ENCODE peak calls at places on chromosomes 6 and 20, in five cellular contexts. One of them, this sample, is unnamed.

GRCh38 chr6:170137176-170137891 is 153.5 kb downstream of the DLL1 start:
- DNase-seq in GM12878: no peak
- DNase-seq in transverse colon: peak; percentile 23
- DNase-seq in stomach: peak; percentile 25
- DNase-seq in endothelial cell of umbilical vein: no peak
- DNase-seq in this sample: peak; percentile 80

GRCh38 chr20:14622796-14623195 is 285.4 kb upstream of the FLRT3 start:
- DNase-seq in GM12878: no peak
- DNase-seq in transverse colon: no peak
- DNase-seq in stomach: peak; percentile 32
- DNase-seq in endothelial cell of umbilical vein: no peak
- DNase-seq in this sample: no peak

GRCh38 chr6:149094934-149095341 is 222.6 kb upstream of the TAB2 start:
- DNase-seq in GM12878: no peak
- DNase-seq in transverse colon: no peak
- DNase-seq in stomach: no peak
- DNase-seq in endothelial cell of umbilical vein: no peak
- DNase-seq in this sample: no peak

GRCh38 chr6:30763618-30764489 is 19.5 kb upstream of the IER3 start:
- DNase-seq in GM12878: peak; percentile 66
- DNase-seq in transverse colon: no peak
- DNase-seq in stomach: no peak
- DNase-seq in endothelial cell of umbilical vein: peak; percentile 97
- DNase-seq in this sample: no peak

GRCh38 chr6:118931436-118931835 is 3.5 kb downstream of the MCM9 start:
- DNase-seq in GM12878: no peak
- DNase-seq in transverse colon: no peak
- DNase-seq in stomach: no peak
- DNase-seq in endothelial cell of umbilical vein: no peak
- DNase-seq in this sample: no peak

GRCh38 chr6:13537527-13537897 is 36.9 kb upstream of the SIRT5 start:
- DNase-seq in GM12878: no peak
- DNase-seq in transverse colon: no peak
- DNase-seq in stomach: no peak
- DNase-seq in endothelial cell of umbilical vein: peak; percentile 64
- DNase-seq in this sample: no peak

GRCh38 chr20:50762045-50762422 is 30.7 kb downstream of the PARD6B start:
- DNase-seq in GM12878: no peak
- DNase-seq in transverse colon: no peak
- DNase-seq in stomach: no peak
- DNase-seq in endothelial cell of umbilical vein: no peak
- DNase-seq in this sample: no peak

GRCh38 chr6:136656121-136656520 is 105.9 kb upstream of the MAP7 start:
- DNase-seq in GM12878: no peak
- DNase-seq in transverse colon: no peak
- DNase-seq in stomach: no peak
- DNase-seq in endothelial cell of umbilical vein: no peak
- DNase-seq in this sample: no peak

GRCh38 chr6:121901432-121901831 is 466.0 kb downstream of the GJA1 start:
- DNase-seq in GM12878: no peak
- DNase-seq in transverse colon: no peak
- DNase-seq in stomach: no peak
- DNase-seq in endothelial cell of umbilical vein: no peak
- DNase-seq in this sample: no peak

GRCh38 chr6:154508573-154509375 is 1.7 kb downstream of the CNKSR3 start:
- DNase-seq in GM12878: no peak
- DNase-seq in transverse colon: peak; percentile 57
- DNase-seq in stomach: no peak
- DNase-seq in endothelial cell of umbilical vein: peak; percentile 44
- DNase-seq in this sample: no peak

GRCh38 chr6:154512214-154512613 is 1.7 kb upstream of the CNKSR3 start:
- DNase-seq in GM12878: no peak
- DNase-seq in transverse colon: no peak
- DNase-seq in stomach: no peak
- DNase-seq in endothelial cell of umbilical vein: no peak
- DNase-seq in this sample: no peak

GRCh38 chr6:154511735-154512097 is 1.2 kb upstream of the CNKSR3 start:
- DNase-seq in GM12878: no peak
- DNase-seq in transverse colon: no peak
- DNase-seq in stomach: no peak
- DNase-seq in endothelial cell of umbilical vein: no peak
- DNase-seq in this sample: no peak

GRCh38 chr6:154509421-154510143 is 903 bp downstream of the CNKSR3 start:
- DNase-seq in GM12878: no peak
- DNase-seq in transverse colon: peak; percentile 34
- DNase-seq in stomach: peak; percentile 37
- DNase-seq in endothelial cell of umbilical vein: peak; percentile 35
- DNase-seq in this sample: peak; percentile 23

GRCh38 chr6:154510144-154510905 is at the start of gene CNKSR3:
- DNase-seq in GM12878: no peak
- DNase-seq in transverse colon: peak; percentile 81
- DNase-seq in stomach: peak; percentile 93
- DNase-seq in endothelial cell of umbilical vein: peak; percentile 96
- DNase-seq in this sample: peak; percentile 87
- TF ChIP-seq POLR2A in GM12878: no peak
- TF ChIP-seq POLR2A in transverse colon: peak; percentile 77
- TF ChIP-seq POLR2A in stomach: peak; percentile 57
- TF ChIP-seq POLR2A in endothelial cell of umbilical vein: no peak
- TF ChIP-seq POLR2A in this sample: peak; percentile 85

DNA sequence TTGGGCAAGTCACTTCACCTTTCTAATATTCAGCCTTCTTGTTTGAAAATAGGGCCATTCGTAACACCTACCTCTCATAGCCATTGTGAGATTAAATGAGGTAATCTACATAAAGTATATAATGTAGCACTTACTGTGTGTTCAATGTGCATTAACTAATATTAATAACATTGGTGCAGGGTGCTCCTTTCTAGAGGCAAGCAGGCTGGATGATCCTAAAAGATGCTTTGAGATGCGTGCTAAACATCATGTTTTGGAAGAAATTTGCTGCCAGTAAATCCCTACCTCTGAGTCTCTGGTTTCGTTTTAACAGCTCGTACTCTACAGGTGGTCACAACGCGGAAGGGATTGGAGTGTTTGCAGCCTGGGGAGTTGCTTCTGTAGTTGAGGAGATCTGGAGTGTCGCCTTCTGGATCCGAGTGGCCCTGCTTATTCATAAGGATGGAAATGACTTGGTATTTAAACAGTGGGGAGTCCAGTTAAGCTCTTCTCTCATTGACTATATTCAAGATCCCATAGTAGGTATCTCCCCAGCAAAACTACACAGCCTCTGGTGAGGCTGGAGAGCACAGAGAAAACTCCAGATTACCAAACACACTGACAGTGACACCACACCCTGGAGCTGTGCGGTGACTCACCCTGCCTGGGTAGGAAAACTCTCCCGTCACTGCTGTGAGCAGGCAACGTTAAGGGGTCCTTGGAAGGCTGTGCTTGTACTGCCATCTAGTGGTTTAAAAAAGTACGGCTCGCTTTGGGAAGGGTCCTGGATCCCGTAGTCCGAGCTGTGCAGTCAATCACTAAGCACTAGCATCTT is 107.9 kb downstream of the MAP3K7 start:
- DNase-seq in GM12878: peak; percentile 41
- DNase-seq in transverse colon: peak; percentile 89
- DNase-seq in stomach: peak; percentile 84
- DNase-seq in endothelial cell of umbilical vein: peak; percentile 89
- DNase-seq in this sample: peak; percentile 83
- TF ChIP-seq POLR2A in GM12878: no peak
- TF ChIP-seq POLR2A in transverse colon: no peak
- TF ChIP-seq POLR2A in stomach: no peak
- TF ChIP-seq POLR2A in endothelial cell of umbilical vein: no peak
- TF ChIP-seq POLR2A in this sample: no peak

GRCh38 chr20:63163596-63164560 is 52.1 kb downstream of the YTHDF1 start:
- DNase-seq in GM12878: no peak
- DNase-seq in transverse colon: no peak
- DNase-seq in stomach: no peak
- DNase-seq in endothelial cell of umbilical vein: no peak
- DNase-seq in this sample: no peak
- TF ChIP-seq POLR2A in GM12878: no peak
- TF ChIP-seq POLR2A in transverse colon: no peak
- TF ChIP-seq POLR2A in stomach: no peak
- TF ChIP-seq POLR2A in endothelial cell of umbilical vein: no peak
- TF ChIP-seq POLR2A in this sample: no peak

DNA sequence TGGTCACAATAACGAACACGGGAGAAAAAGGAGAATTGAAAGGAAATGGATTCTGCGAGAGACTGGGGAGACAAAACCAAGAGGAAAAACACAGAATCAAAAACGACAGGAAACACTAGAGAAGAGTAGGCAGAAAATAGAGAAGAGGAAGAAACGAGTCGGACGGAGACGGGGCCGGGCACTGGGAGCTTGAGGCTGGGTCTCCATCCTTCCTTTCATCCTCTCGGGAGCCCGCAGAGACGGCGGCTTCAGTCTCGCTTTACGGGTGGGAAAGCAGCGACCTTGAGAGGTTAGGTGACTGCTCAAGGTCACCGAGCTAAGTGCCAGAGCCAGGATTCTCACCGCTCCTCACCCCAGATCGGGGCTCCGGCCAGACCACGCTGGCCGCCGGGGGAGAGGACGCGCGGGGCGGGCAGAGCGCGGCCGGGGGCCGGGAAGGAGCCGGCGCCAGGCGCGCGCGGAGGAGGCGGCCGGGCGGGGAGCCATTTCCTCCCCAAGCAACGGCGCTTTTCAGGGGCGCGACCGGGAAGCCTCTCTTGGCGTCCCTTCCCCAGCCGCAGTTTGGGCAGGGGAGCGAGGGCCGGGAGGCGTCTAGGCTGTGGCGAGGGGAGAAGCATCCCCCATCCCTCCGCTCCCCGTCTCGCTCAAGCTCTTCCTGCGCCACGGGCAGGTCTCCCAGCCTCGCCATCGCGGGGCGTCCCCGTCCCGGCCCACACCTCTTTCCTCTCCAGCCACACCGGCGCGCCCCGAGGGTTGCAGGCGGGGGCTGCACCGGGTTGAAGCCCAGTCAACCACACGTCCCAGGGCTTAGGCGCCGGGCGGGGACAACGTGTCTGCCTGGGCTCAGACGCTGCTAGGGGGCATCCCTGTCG is 24.0 kb upstream of the MAP3K7 start:
- DNase-seq in GM12878: no peak
- DNase-seq in transverse colon: no peak
- DNase-seq in stomach: no peak
- DNase-seq in endothelial cell of umbilical vein: peak; percentile 28
- DNase-seq in this sample: peak; percentile 76
- TF ChIP-seq POLR2A in GM12878: no peak
- TF ChIP-seq POLR2A in transverse colon: no peak
- TF ChIP-seq POLR2A in stomach: no peak
- TF ChIP-seq POLR2A in endothelial cell of umbilical vein: no peak
- TF ChIP-seq POLR2A in this sample: no peak

DNA sequence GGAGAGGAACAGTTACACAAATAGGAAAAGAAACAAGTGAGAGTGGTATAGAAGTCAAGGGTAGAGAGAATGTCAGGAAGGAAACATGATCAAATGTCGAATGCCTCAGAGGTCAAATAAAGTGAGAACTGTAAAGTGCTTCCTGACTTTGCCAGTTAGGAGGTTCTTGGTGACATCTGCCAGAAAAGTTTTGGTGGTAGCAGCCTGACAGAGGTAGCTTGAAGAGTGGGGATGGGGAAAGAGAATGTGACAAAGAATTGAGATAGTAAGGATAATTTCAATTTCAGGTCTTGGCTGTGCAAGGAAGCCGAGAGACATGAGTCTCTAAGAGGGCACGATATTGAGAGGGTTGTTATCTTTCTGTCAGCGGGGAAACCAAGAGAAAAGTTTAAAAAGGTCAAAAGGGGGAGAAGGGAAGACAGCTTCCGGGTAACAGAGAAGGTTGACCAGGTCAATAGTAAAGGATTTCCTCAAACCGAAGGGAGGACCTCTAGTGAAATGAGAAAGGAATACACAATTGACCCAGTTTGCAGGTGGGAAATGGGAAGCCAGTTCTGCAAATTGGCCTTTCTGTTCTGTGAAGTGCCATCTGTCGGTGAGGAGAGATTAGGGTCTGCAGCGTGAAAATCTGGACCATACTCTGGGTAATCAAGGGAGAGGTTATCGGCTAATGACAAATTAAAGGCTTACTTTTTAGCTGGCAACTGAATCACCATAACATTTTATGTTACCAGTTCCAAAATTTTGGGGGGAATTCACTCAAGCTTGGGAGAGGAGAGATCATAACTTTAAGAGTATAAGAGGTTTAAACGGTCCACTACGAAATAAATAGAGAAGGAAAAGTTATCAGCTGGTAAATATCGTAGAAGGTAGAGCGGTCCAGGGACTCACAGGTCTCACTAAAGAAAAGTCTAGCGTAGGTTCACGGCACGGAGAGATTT is 973 bp upstream of the BRD2 start:
- DNase-seq in GM12878: no peak
- DNase-seq in transverse colon: peak; percentile 37
- DNase-seq in stomach: no peak
- DNase-seq in endothelial cell of umbilical vein: peak; percentile 68
- DNase-seq in this sample: no peak
- TF ChIP-seq POLR2A in GM12878: no peak
- TF ChIP-seq POLR2A in transverse colon: no peak
- TF ChIP-seq POLR2A in stomach: no peak
- TF ChIP-seq POLR2A in endothelial cell of umbilical vein: peak; percentile 13
- TF ChIP-seq POLR2A in this sample: no peak

GRCh38 chr20:38962044-38962897 is at the start of gene DHX35:
- DNase-seq in GM12878: peak; percentile 91
- DNase-seq in transverse colon: peak; percentile 99
- DNase-seq in stomach: peak; percentile 98
- DNase-seq in endothelial cell of umbilical vein: peak; percentile 97
- DNase-seq in this sample: peak; percentile 98
- TF ChIP-seq POLR2A in GM12878: peak; percentile 90
- TF ChIP-seq POLR2A in transverse colon: peak; percentile 45
- TF ChIP-seq POLR2A in stomach: no peak
- TF ChIP-seq POLR2A in endothelial cell of umbilical vein: peak; percentile 72
- TF ChIP-seq POLR2A in this sample: no peak